ENCODE peak calls at places on chromosomes 5 and 9, in ten cellular contexts. V is left cardiac atrium; W is AG08395; O is stimulated activated CD8-positive, alpha-beta memory T cell treated with anti-CD3 and anti-CD28 coated beads, Interleukin-15, amount 100 ng/mL, for 1 hour; A is HFF-Myc; E is stimulated activated effector memory CD8-positive, alpha-beta T cell treated with anti-CD3 and anti-CD28 coated beads, Interleukin-12 subunit alpha, Interleukin-12 subunit beta, amount 100 ng/mL, for 72 hours; S is BJ; B is heart left ventricle; N is C1 segment of cervical spinal cord; H is CD8-positive, alpha-beta memory T cell. P is an unnamed sample.

GRCh38 chr5:161400583-161400982 is 145.9 kb downstream of the GABRB2 start:
- DNase-seq in H (no peak), E (no peak), B (no peak), S (no peak), V (no peak), A (no peak), N (no peak), W (no peak), O (no peak), P (no peak)

GRCh38 chr5:133730866-133731265 is 118.5 kb upstream of the FSTL4 start:
- DNase-seq in E (no peak), B (no peak), V (no peak), N (no peak), A (no peak), S (no peak), W (no peak), H (no peak), O (no peak), P (no peak)

GRCh38 chr5:57863661-57864060 is 381.1 kb upstream of the ACTBL2 start:
- DNase-seq in O (no peak), A (peak), H (no peak), N (no peak), S (no peak), E (no peak), B (no peak), V (no peak), W (peak), P (no peak)

GRCh38 chr5:176157656-176158055 is 80.6 kb upstream of the SIMC1 start:
- DNase-seq in E (no peak), A (no peak), B (no peak), W (peak), S (peak), H (no peak), V (no peak), O (no peak), N (no peak), P (no peak)

GRCh38 chr5:94313188-94313587 is 305.2 kb downstream of the KIAA0825 start:
- DNase-seq in A (no peak), S (no peak), O (no peak), E (no peak), B (no peak), V (no peak), W (no peak), H (no peak), N (no peak), P (no peak)

GRCh38 chr9:6938873-6939272 is 181.1 kb downstream of the KDM4C start:
- DNase-seq in S (peak), V (no peak), A (no peak), N (no peak), O (no peak), B (no peak), W (no peak), E (no peak), H (no peak), P (no peak)

GRCh38 chr9:134422301-134422700 is 96.0 kb downstream of the RXRA start:
- DNase-seq in B (no peak), N (no peak), V (no peak), A (no peak), E (no peak), O (no peak), S (no peak), W (peak), H (no peak), P (no peak)

GRCh38 chr5:95647886-95648860 is 1.6 kb downstream of the RFESD start:
- DNase-seq in O (no peak), V (no peak), W (no peak), S (no peak), N (no peak), E (no peak), H (no peak), B (no peak), A (no peak), P (no peak)

GRCh38 chr5:128532127-128532526 is 5.9 kb downstream of the FBN2 start:
- DNase-seq in B (no peak), S (no peak), V (no peak), W (no peak), H (no peak), O (no peak), E (no peak), N (no peak), A (no peak), P (no peak)